ENCODE peak calls at places on chromosome 9, in five cellular contexts. A is H1, T is mesenchymal stem cell, Z is tibial artery, K is RWPE1. C is an unnamed sample.

GRCh38 chr9:110764006-110764405 is 95.4 kb downstream of the MUSK start:
- DNase-seq in A (no peak), T (no peak), K (no peak), Z (no peak), C (no peak)

GRCh38 chr9:125427556-125427955 is 165.9 kb downstream of the GAPVD1 start:
- DNase-seq in K (no peak), T (no peak), Z (no peak), A (no peak), C (no peak)

GRCh38 chr9:116855881-116856662 is 169.0 kb downstream of the TRIM32 start:
- DNase-seq in A (no peak), K (peak), T (no peak), Z (no peak), C (no peak)

GRCh38 chr9:129930743-129931142 is 95.5 kb downstream of the USP20 start:
- DNase-seq in A (no peak), T (no peak), K (no peak), Z (no peak), C (no peak)

GRCh38 chr9:116544896-116545295 is 142.2 kb upstream of the TRIM32 start:
- DNase-seq in K (no peak), A (no peak), T (no peak), Z (no peak), C (no peak)

GRCh38 chr9:16611969-16612368 is 258.5 kb downstream of the BNC2 start:
- DNase-seq in A (no peak), Z (no peak), K (no peak), T (peak), C (no peak)

GRCh38 chr9:125884196-125884595 is 137.0 kb downstream of the PBX3 start:
- DNase-seq in T (no peak), Z (no peak), A (no peak), K (no peak), C (no peak)

GRCh38 chr9:109003116-109003515 is 10.2 kb downstream of the CTNNAL1 start:
- DNase-seq in T (no peak), A (no peak), Z (no peak), K (no peak), C (no peak)

GRCh38 chr9:35737143-35737542 is 4.7 kb downstream of the CREB3 start:
- DNase-seq in A (no peak), Z (no peak), K (no peak), T (no peak), C (no peak)

GRCh38 chr9:80320480-80320879 is 748.7 kb downstream of the TLE4 start:
- DNase-seq in Z (no peak), T (peak), K (no peak), A (no peak), C (no peak)

GRCh38 chr9:101848485-101848919 is 110.1 kb upstream of the GRIN3A start:
- DNase-seq in A (no peak), Z (no peak), T (no peak), K (peak), C (no peak)

GRCh38 chr9:96129698-96130097 is 172.3 kb downstream of the HSD17B3 start:
- DNase-seq in T (no peak), Z (no peak), A (no peak), K (no peak), C (no peak)

GRCh38 chr9:89666950-89667349 is 62.1 kb downstream of the GADD45G start:
- DNase-seq in A (no peak), Z (no peak), T (no peak), K (no peak), C (no peak)

GRCh38 chr9:81724242-81724889 is 35.0 kb upstream of the TLE1 start:
- DNase-seq in A (no peak), Z (no peak), T (no peak), K (no peak), C (no peak)

GRCh38 chr9:110835859-110836271 is 167.3 kb downstream of the MUSK start:
- DNase-seq in T (peak), Z (no peak), K (no peak), A (no peak), C (no peak)

GRCh38 chr9:93860694-93861658 is 94.2 kb downstream of the BARX1 start:
- DNase-seq in T (no peak), Z (no peak), K (no peak), A (no peak), C (peak)

GRCh38 chr9:91900057-91900816 is 49.8 kb downstream of the ROR2 start:
- DNase-seq in K (no peak), A (no peak), Z (no peak), T (peak), C (peak)

GRCh38 chr9:87491488-87491887 is 6.2 kb upstream of the DAPK1 start:
- DNase-seq in A (no peak), Z (no peak), T (no peak), K (no peak), C (no peak)

GRCh38 chr9:37747271-37747753 is 6.3 kb upstream of the TRMT10B start:
- DNase-seq in A (no peak), Z (no peak), K (peak), T (peak), C (peak)

DNA sequence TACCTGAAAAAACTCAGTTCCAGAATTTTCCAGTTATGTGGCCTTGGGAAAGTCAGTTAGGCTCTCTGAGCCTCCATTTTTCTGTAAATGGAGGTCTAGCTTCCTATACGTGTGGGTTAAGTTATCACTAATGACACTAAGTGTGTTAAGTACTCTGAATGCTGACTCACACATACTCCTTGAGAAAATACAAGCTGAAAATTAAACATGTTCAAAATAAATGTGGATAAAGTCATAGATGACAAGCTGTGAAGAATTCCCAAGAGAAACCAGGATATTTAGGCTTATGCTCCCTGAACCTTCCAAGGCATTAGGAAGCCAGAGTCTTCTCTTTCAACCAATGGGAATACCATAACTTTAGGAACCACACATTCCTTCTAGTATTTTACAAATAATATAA is 58.2 kb downstream of the ABCA1 start:
- DNase-seq in K (no peak), T (peak), Z (no peak), A (no peak), C (no peak)
- H3K27ac ChIP-seq in K (peak), T (no peak), Z (peak), A (no peak), C (peak)

GRCh38 chr9:136439550-136440408 is at the start of gene INPP5E:
- DNase-seq in A (peak), Z (peak), K (peak), T (peak), C (peak)

GRCh38 chr9:136438909-136439549 is 616 bp downstream of the INPP5E start:
- DNase-seq in T (peak), Z (no peak), K (peak), A (no peak), C (peak)

GRCh38 chr9:136437430-136437829 is 2.2 kb downstream of the INPP5E start:
- DNase-seq in K (peak), T (no peak), Z (no peak), A (no peak), C (no peak)

GRCh38 chr9:136437839-136438547 is 1.7 kb downstream of the INPP5E start:
- DNase-seq in A (no peak), K (peak), Z (no peak), T (peak), C (no peak)

DNA sequence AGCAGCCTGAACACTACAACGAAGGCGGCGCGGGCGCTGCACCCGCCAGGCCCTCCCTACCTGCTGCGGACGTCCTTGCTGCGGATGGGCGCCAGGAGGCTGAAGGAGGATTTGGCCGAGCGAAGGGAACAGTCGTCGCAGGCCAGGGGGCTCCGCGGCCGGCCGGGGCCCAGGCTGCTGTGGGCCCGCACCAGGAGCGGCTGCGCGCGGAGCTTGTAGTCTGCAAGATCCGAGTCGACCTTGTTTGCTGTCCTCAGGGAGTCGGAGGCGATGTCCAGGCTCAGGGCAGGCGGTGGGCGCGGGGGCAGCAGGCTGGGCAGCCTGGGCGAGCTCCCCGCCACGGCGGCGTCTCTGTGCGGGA is 1.1 kb downstream of the INPP5E start:
- DNase-seq in Z (no peak), K (no peak), T (peak), A (no peak), C (no peak)
- H3K27ac ChIP-seq in Z (peak), K (peak), T (no peak), A (no peak), C (no peak)

GRCh38 chr9:128685636-128686489 is 3.2 kb upstream of the SET start:
- DNase-seq in Z (no peak), T (peak), A (no peak), K (no peak), C (peak)

GRCh38 chr9:128683340-128684064 is 5.5 kb upstream of the SET start:
- DNase-seq in Z (no peak), T (peak), A (peak), K (peak), C (peak)

GRCh38 chr9:128684325-128685021 is 4.5 kb upstream of the SET start:
- DNase-seq in T (peak), K (peak), Z (peak), A (no peak), C (peak)

GRCh38 chr9:128684065-128684324 is 5.0 kb upstream of the SET start:
- DNase-seq in A (no peak), T (no peak), K (no peak), Z (no peak), C (no peak)

DNA sequence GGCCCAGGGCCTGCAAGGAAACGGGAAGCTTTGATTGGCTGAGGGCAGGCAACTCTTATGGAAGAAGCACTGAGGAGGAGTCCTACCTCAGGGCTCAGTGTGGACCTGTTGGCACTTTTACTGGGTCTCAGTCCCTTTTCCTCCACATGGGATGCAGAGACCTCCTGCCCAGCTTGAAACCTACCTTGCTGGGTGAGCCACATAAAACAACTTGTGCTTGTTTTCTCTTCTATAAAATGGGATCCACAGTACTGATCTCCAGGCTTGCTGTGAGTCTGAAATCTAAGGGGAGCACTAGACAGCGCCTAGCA is 4.0 kb upstream of the SET start:
- DNase-seq in K (no peak), T (no peak), A (no peak), Z (no peak), C (no peak)
- H3K27ac ChIP-seq in K (peak), T (peak), A (no peak), Z (peak), C (peak)

DNA sequence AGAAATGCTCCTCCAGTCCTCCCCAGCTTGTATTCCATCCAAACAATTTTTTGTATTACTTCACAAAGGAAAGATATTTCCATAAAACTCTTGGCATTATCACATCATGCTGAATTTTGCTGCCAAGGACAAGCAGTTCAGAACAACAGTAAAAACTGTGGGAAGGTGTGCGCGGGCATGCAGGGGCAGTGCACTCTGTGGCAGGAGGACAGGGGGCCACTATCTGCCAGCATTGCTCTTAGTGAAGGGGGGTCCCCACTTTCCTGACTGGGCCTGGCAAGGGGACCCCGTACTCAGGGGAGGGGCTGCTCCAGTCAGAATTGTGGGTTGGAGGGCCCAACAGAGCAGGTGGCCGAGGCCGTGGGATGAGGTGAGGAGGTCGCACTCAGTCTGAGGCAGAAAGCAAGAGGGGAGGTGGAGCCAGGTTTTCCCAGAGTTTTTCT is 32.8 kb downstream of the ANGPTL2 start:
- DNase-seq in Z (no peak), K (no peak), T (no peak), A (no peak), C (no peak)
- H3K27ac ChIP-seq in Z (peak), K (peak), T (no peak), A (no peak), C (no peak)

DNA sequence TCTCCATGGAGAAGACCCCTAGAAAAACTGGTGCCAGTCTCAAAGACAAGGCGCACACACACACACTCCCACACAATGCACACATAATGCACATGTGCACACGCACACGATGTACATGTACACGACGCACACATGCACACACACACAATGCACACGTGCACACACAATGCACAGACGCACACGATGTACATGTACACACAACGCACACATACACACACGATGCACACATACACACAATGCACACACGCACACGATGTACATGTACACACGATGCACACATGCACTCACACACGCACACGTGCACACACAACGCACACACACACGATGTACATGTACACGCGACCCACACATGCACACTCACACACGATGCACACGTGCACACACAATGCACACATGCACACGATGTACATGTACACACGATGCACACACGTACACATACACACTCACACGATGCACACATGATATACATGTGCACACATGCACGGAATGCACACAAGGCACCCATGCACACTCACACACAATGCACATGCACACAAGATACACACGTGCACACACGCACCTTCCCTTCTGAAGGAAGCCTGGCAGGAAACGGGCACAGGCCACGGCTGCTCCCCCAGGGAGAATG is 76.5 kb downstream of the VAV2 start:
- DNase-seq in T (no peak), Z (no peak), K (no peak), A (no peak), C (no peak)
- H3K27ac ChIP-seq in T (no peak), Z (no peak), K (peak), A (no peak), C (no peak)